ENCODE peak calls at places on chromosomes 16 and 17, in seven cellular contexts. P is HT1080; D is dorsolateral prefrontal cortex; G is stimulated activated CD8-positive, alpha-beta memory T cell treated with anti-CD3 and anti-CD28 coated beads, Interleukin-2, amount 100 ng/mL, for 1 hour; K is ACHN; V is MM.1S; F is stimulated activated naive CD8-positive, alpha-beta T cell treated with anti-CD3 and anti-CD28 coated beads, Interleukin-15, Interleukin-2, amounts not matched to agents 100 U/mL and 50 U/mL, for 24 hours. T is an unnamed sample.

GRCh38 chr16:69187891-69188451 is 1.0 kb downstream of the SNTB2 start:
- DNase-seq in P (peak), F (peak), D (no peak), K (peak), G (no peak), V (peak), T (peak)

GRCh38 chr16:31177136-31177535 is 2.8 kb upstream of the FUS start:
- DNase-seq in K (peak), D (no peak), G (no peak), V (no peak), P (peak), F (peak), T (peak)

GRCh38 chr16:83933885-83934683 is 19.0 kb upstream of the OSGIN1 start:
- DNase-seq in V (no peak), K (no peak), F (no peak), G (no peak), P (no peak), D (no peak), T (no peak)

GRCh38 chr16:64253525-64253924 is 868.3 kb downstream of the CDH11 start:
- DNase-seq in D (no peak), V (no peak), G (no peak), K (no peak), F (no peak), P (no peak), T (peak)

GRCh38 chr17:4444782-4445473 is 11.2 kb downstream of the SPNS3 start:
- DNase-seq in V (no peak), K (peak), G (no peak), D (peak), F (no peak), P (peak), T (peak)

GRCh38 chr16:29804455-29805231 is 1.7 kb upstream of the MAZ start:
- DNase-seq in K (peak), F (no peak), P (no peak), V (peak), G (no peak), D (peak), T (peak)

GRCh38 chr17:41907185-41907556 is 11.6 kb downstream of the ACLY start:
- DNase-seq in V (no peak), F (no peak), G (no peak), K (peak), P (peak), D (no peak), T (peak)

GRCh38 chr17:42809250-42809649 is 10.6 kb downstream of the CNTD1 start:
- DNase-seq in K (no peak), G (no peak), V (no peak), P (peak), F (no peak), D (peak), T (peak)

GRCh38 chr16:86660623-86661022 is 82.3 kb downstream of the FOXL1 start:
- DNase-seq in K (no peak), F (no peak), G (no peak), V (no peak), P (no peak), D (no peak), T (no peak)

GRCh38 chr17:50956750-50957523 is 90.8 kb upstream of the TOB1 start:
- DNase-seq in G (peak), F (peak), D (peak), P (peak), K (peak), V (peak), T (peak)

GRCh38 chr16:24075929-24076716 is 180.0 kb upstream of the CACNG3 start:
- DNase-seq in G (no peak), K (no peak), F (peak), P (peak), V (peak), D (no peak), T (peak)

GRCh38 chr17:80457236-80457856 is 19.1 kb downstream of the NPTX1 start:
- DNase-seq in P (peak), K (no peak), V (no peak), F (peak), G (no peak), D (no peak), T (peak)

GRCh38 chr16:31148281-31148728 is 1.6 kb downstream of the PRSS36 start:
- DNase-seq in K (no peak), P (no peak), F (no peak), D (no peak), V (no peak), G (no peak), T (no peak)

GRCh38 chr17:43784628-43785101 is 4.4 kb downstream of the CFAP97D1 start:
- DNase-seq in P (peak), F (no peak), G (no peak), D (no peak), K (no peak), V (no peak), T (peak)

GRCh38 chr16:20902426-20902825 is 1.9 kb downstream of the LYRM1 start:
- DNase-seq in V (no peak), D (no peak), P (no peak), G (no peak), K (no peak), F (no peak), T (no peak)

GRCh38 chr17:14200354-14200753 is 36.3 kb downstream of the CDRT15 start:
- DNase-seq in P (no peak), K (no peak), G (no peak), D (no peak), V (no peak), F (no peak), T (no peak)

GRCh38 chr16:4115209-4115940 is 867 bp downstream of the ADCY9 start:
- DNase-seq in V (no peak), D (peak), G (no peak), F (peak), K (peak), P (no peak), T (peak)

GRCh38 chr16:72371307-72372081 is 199.5 kb upstream of the PMFBP1 start:
- DNase-seq in P (peak), K (peak), F (no peak), G (no peak), V (no peak), D (no peak), T (peak)

GRCh38 chr17:31060814-31061550 is 33.8 kb upstream of the NF1 start:
- DNase-seq in P (no peak), K (no peak), F (no peak), G (no peak), V (peak), D (no peak), T (no peak)

GRCh38 chr16:15573274-15573895 is 69.6 kb downstream of the MARF1 start:
- DNase-seq in D (no peak), V (no peak), F (no peak), G (no peak), K (peak), P (no peak), T (no peak)

GRCh38 chr17:50053654-50053960 is 2.3 kb upstream of the ITGA3 start:
- DNase-seq in D (no peak), P (no peak), V (no peak), K (no peak), G (no peak), F (no peak), T (no peak)

GRCh38 chr16:62913333-62913732 is 877.1 kb upstream of the CDH8 start:
- DNase-seq in K (no peak), G (no peak), D (no peak), F (no peak), V (peak), P (no peak), T (no peak)

GRCh38 chr17:5877948-5878347 is 192.2 kb upstream of the WSCD1 start:
- DNase-seq in F (no peak), K (no peak), V (no peak), D (peak), G (no peak), P (no peak), T (no peak)

GRCh38 chr16:69481901-69482341 is 57.5 kb downstream of the CYB5B start:
- DNase-seq in K (no peak), G (no peak), P (no peak), D (peak), F (no peak), V (no peak), T (peak)

GRCh38 chr16:47008174-47008573 is 34.7 kb upstream of the DNAJA2 start:
- DNase-seq in V (no peak), G (no peak), P (no peak), F (no peak), D (no peak), K (peak), T (peak)

GRCh38 chr16:13909872-13910303 is 10.1 kb upstream of the ERCC4 start:
- DNase-seq in K (peak), D (no peak), G (no peak), F (no peak), V (peak), P (peak), T (peak)

GRCh38 chr17:57940217-57940616 is 15.0 kb downstream of the CUEDC1 start:
- DNase-seq in D (no peak), G (no peak), P (no peak), F (no peak), V (peak), K (peak), T (no peak)

GRCh38 chr17:247767-248166 is 66.3 kb upstream of the DOC2B start:
- DNase-seq in F (no peak), G (no peak), P (no peak), V (no peak), K (no peak), D (no peak), T (peak)

GRCh38 chr17:7132511-7133094 is 18.0 kb upstream of the ASGR2 start:
- DNase-seq in F (peak), G (peak), P (no peak), V (peak), D (no peak), K (no peak), T (no peak)

T was measured in M059J.